ENCODE peak calls at places on chromosomes 13 and 19, in seven cellular contexts. One of them, this sample, is unnamed. For H3K4me1, the result is how much of the 10 kb centered on the place peaks cover.

GRCh38 chr13:107459430-107459829 is 755.9 kb downstream of the LIG4 start:
- DNase-seq in fibroblast of lung: peak
- DNase-seq in PC-3: no peak
- DNase-seq in MM.1S: no peak
- DNase-seq in IMR-90: peak
- DNase-seq in astrocyte: peak
- DNase-seq in K562: no peak
- DNase-seq in this sample: no peak

GRCh38 chr13:51435002-51435578 is 17.7 kb downstream of the INTS6 start:
- DNase-seq in fibroblast of lung: peak
- DNase-seq in PC-3: peak
- DNase-seq in MM.1S: no peak
- DNase-seq in IMR-90: peak
- DNase-seq in astrocyte: no peak
- DNase-seq in K562: no peak
- DNase-seq in this sample: peak

GRCh38 chr19:30651066-30651465 is 278.9 kb downstream of the ZNF536 start:
- DNase-seq in fibroblast of lung: no peak
- DNase-seq in PC-3: no peak
- DNase-seq in MM.1S: no peak
- DNase-seq in IMR-90: no peak
- DNase-seq in astrocyte: no peak
- DNase-seq in K562: no peak
- DNase-seq in this sample: no peak

GRCh38 chr13:80463673-80464352 is 122.9 kb upstream of the SPRY2 start:
- DNase-seq in fibroblast of lung: peak
- DNase-seq in PC-3: peak
- DNase-seq in MM.1S: no peak
- DNase-seq in IMR-90: no peak
- DNase-seq in astrocyte: no peak
- DNase-seq in K562: no peak
- DNase-seq in this sample: no peak

GRCh38 chr19:34589730-34590129 is 87.2 kb downstream of the SCGB2B2 start:
- DNase-seq in fibroblast of lung: no peak
- DNase-seq in PC-3: no peak
- DNase-seq in MM.1S: no peak
- DNase-seq in IMR-90: no peak
- DNase-seq in astrocyte: no peak
- DNase-seq in K562: no peak
- DNase-seq in this sample: no peak

GRCh38 chr13:92989301-92989700 is 237.3 kb upstream of the GPC6 start:
- DNase-seq in fibroblast of lung: no peak
- DNase-seq in PC-3: no peak
- DNase-seq in MM.1S: no peak
- DNase-seq in IMR-90: no peak
- DNase-seq in astrocyte: peak
- DNase-seq in K562: no peak
- DNase-seq in this sample: no peak

GRCh38 chr13:30978981-30979956 is 46.8 kb downstream of the TEX26 start:
- DNase-seq in fibroblast of lung: no peak
- DNase-seq in PC-3: peak
- DNase-seq in MM.1S: no peak
- DNase-seq in IMR-90: no peak
- DNase-seq in astrocyte: no peak
- DNase-seq in K562: peak
- DNase-seq in this sample: peak

GRCh38 chr19:13020002-13020414 is 24.7 kb downstream of the NFIX start:
- DNase-seq in fibroblast of lung: no peak
- DNase-seq in PC-3: peak
- DNase-seq in MM.1S: no peak
- DNase-seq in IMR-90: peak
- DNase-seq in astrocyte: peak
- DNase-seq in K562: no peak
- DNase-seq in this sample: no peak

GRCh38 chr19:6278740-6279619 is 795 bp downstream of the MLLT1 start:
- DNase-seq in fibroblast of lung: no peak
- DNase-seq in PC-3: no peak
- DNase-seq in MM.1S: peak
- DNase-seq in IMR-90: no peak
- DNase-seq in astrocyte: no peak
- DNase-seq in K562: peak
- DNase-seq in this sample: peak

GRCh38 chr19:16522559-16523377 is 19.5 kb downstream of the CHERP start:
- DNase-seq in fibroblast of lung: no peak
- DNase-seq in PC-3: no peak
- DNase-seq in MM.1S: no peak
- DNase-seq in IMR-90: no peak
- DNase-seq in astrocyte: no peak
- DNase-seq in K562: no peak
- DNase-seq in this sample: no peak

GRCh38 chr13:48449656-48450055 is 36.7 kb upstream of the LPAR6 start:
- DNase-seq in fibroblast of lung: peak
- DNase-seq in PC-3: peak
- DNase-seq in MM.1S: no peak
- DNase-seq in IMR-90: peak
- DNase-seq in astrocyte: no peak
- DNase-seq in K562: no peak
- DNase-seq in this sample: no peak

GRCh38 chr19:45154064-45154827 is 6.5 kb downstream of the NKPD1 start:
- DNase-seq in fibroblast of lung: peak
- DNase-seq in PC-3: peak
- DNase-seq in MM.1S: no peak
- DNase-seq in IMR-90: peak
- DNase-seq in astrocyte: peak
- DNase-seq in K562: peak
- DNase-seq in this sample: no peak

GRCh38 chr13:64639206-64639605 is 2590.9 kb downstream of the PCDH9 start:
- DNase-seq in fibroblast of lung: no peak
- DNase-seq in PC-3: peak
- DNase-seq in MM.1S: no peak
- DNase-seq in IMR-90: no peak
- DNase-seq in astrocyte: no peak
- DNase-seq in K562: no peak
- DNase-seq in this sample: no peak

GRCh38 chr13:101757446-101758039 is 305.1 kb downstream of the ITGBL1 start:
- DNase-seq in fibroblast of lung: peak
- DNase-seq in PC-3: peak
- DNase-seq in MM.1S: peak
- DNase-seq in IMR-90: peak
- DNase-seq in astrocyte: peak
- DNase-seq in K562: no peak
- DNase-seq in this sample: peak

GRCh38 chr13:50826035-50826434 is 17.5 kb downstream of the DLEU7 start:
- DNase-seq in fibroblast of lung: no peak
- DNase-seq in PC-3: no peak
- DNase-seq in MM.1S: no peak
- DNase-seq in IMR-90: no peak
- DNase-seq in astrocyte: no peak
- DNase-seq in K562: no peak
- DNase-seq in this sample: no peak

GRCh38 chr19:10544242-10544752 is 593 bp downstream of the ATG4D start:
- DNase-seq in fibroblast of lung: no peak
- DNase-seq in PC-3: no peak
- DNase-seq in MM.1S: peak
- DNase-seq in IMR-90: no peak
- DNase-seq in astrocyte: no peak
- DNase-seq in K562: peak
- DNase-seq in this sample: peak

GRCh38 chr19:10751109-10751972 is 33.5 kb downstream of the DNM2 start:
- DNase-seq in fibroblast of lung: no peak
- DNase-seq in PC-3: no peak
- DNase-seq in MM.1S: no peak
- DNase-seq in IMR-90: no peak
- DNase-seq in astrocyte: no peak
- DNase-seq in K562: no peak
- DNase-seq in this sample: no peak

GRCh38 chr19:56838930-56839664 is 1.4 kb downstream of the PEG3 start:
- DNase-seq in fibroblast of lung: peak
- DNase-seq in PC-3: peak
- DNase-seq in MM.1S: no peak
- DNase-seq in IMR-90: no peak
- DNase-seq in astrocyte: peak
- DNase-seq in K562: no peak
- DNase-seq in this sample: no peak

GRCh38 chr13:106471957-106472543 is 63.4 kb downstream of the EFNB2 start:
- DNase-seq in fibroblast of lung: peak
- DNase-seq in PC-3: peak
- DNase-seq in MM.1S: no peak
- DNase-seq in IMR-90: peak
- DNase-seq in astrocyte: peak
- DNase-seq in K562: peak
- DNase-seq in this sample: no peak

GRCh38 chr19:15456871-15457700 is 7.3 kb downstream of the RASAL3 start:
- DNase-seq in fibroblast of lung: no peak
- DNase-seq in PC-3: peak
- DNase-seq in MM.1S: no peak
- DNase-seq in IMR-90: no peak
- DNase-seq in astrocyte: no peak
- DNase-seq in K562: no peak
- DNase-seq in this sample: peak

GRCh38 chr19:3547301-3547731 is 8.3 kb downstream of the TEKTIP1 start:
- DNase-seq in fibroblast of lung: no peak
- DNase-seq in PC-3: peak
- DNase-seq in MM.1S: no peak
- DNase-seq in IMR-90: no peak
- DNase-seq in astrocyte: no peak
- DNase-seq in K562: no peak
- DNase-seq in this sample: peak

GRCh38 chr19:18478545-18479311 is 40.8 kb upstream of the ISYNA1 start:
- DNase-seq in fibroblast of lung: peak
- DNase-seq in PC-3: peak
- DNase-seq in MM.1S: no peak
- DNase-seq in IMR-90: peak
- DNase-seq in astrocyte: peak
- DNase-seq in K562: peak
- DNase-seq in this sample: peak

GRCh38 chr13:99693812-99694211 is 192.5 kb downstream of the TM9SF2 start:
- DNase-seq in fibroblast of lung: no peak
- DNase-seq in PC-3: no peak
- DNase-seq in MM.1S: no peak
- DNase-seq in IMR-90: no peak
- DNase-seq in astrocyte: no peak
- DNase-seq in K562: no peak
- DNase-seq in this sample: no peak

GRCh38 chr19:17125728-17126677 is 50.4 kb downstream of the MYO9B start:
- DNase-seq in fibroblast of lung: peak
- DNase-seq in PC-3: no peak
- DNase-seq in MM.1S: no peak
- DNase-seq in IMR-90: peak
- DNase-seq in astrocyte: no peak
- DNase-seq in K562: no peak
- DNase-seq in this sample: peak

GRCh38 chr13:48112896-48113525 is 18.1 kb upstream of the MED4 start:
- DNase-seq in fibroblast of lung: no peak
- DNase-seq in PC-3: no peak
- DNase-seq in MM.1S: no peak
- DNase-seq in IMR-90: peak
- DNase-seq in astrocyte: no peak
- DNase-seq in K562: no peak
- DNase-seq in this sample: no peak

GRCh38 chr19:1400281-1401137 is 833 bp downstream of the GAMT start:
- DNase-seq in fibroblast of lung: no peak
- DNase-seq in PC-3: no peak
- DNase-seq in MM.1S: peak
- DNase-seq in IMR-90: no peak
- DNase-seq in astrocyte: no peak
- DNase-seq in K562: peak
- DNase-seq in this sample: no peak
- H3K4me1 ChIP-seq in fibroblast of lung: under half
- H3K4me1 ChIP-seq in PC-3: under half
- H3K4me1 ChIP-seq in MM.1S: under half
- H3K4me1 ChIP-seq in IMR-90: under half
- H3K4me1 ChIP-seq in astrocyte: under half
- H3K4me1 ChIP-seq in K562: half or more
- H3K4me1 ChIP-seq in this sample: under half

DNA sequence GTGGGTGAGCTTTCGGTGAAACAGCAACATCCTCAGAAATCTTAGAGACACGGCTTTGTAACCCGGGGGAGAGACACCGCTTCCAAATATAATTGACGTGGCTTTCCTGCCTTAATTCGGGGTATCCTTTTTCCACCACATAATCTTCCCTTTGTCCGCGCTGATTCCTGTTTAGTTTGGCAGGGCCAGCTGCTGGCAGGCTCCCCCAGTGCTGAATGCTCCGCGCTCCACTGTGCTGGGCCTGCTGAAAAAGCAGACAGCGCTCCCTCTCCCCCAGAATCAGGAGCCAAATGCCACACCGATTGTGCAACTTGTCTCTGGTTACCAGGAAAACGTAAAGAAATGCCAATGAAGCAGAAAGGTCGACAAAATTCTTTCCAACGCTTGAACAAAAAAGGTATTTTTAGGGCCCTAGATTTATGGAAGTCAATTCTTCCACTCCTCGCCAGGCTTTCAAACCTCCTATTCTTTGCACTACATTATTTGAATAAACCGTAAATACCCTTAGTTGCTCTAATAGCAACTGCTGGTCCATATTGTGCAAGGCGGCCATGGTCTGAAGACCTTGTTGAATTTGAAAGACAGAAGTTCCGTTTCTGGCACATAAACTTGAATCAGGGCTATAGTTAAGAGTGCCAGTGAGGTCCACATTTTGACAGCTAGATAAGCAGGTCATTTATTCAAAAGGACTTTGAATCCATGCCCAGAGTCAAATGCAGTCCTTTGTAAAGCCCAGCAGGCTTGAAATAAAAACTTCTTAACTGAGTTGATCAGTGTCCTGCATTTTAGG is 206.7 kb upstream of the RFC3 start:
- DNase-seq in fibroblast of lung: peak
- DNase-seq in PC-3: no peak
- DNase-seq in MM.1S: no peak
- DNase-seq in IMR-90: peak
- DNase-seq in astrocyte: peak
- DNase-seq in K562: no peak
- DNase-seq in this sample: no peak
- H3K27ac ChIP-seq in fibroblast of lung: no peak
- H3K27ac ChIP-seq in PC-3: no peak
- H3K27ac ChIP-seq in MM.1S: no peak
- H3K27ac ChIP-seq in IMR-90: peak
- H3K27ac ChIP-seq in astrocyte: peak
- H3K27ac ChIP-seq in K562: no peak
- H3K27ac ChIP-seq in this sample: no peak

DNA sequence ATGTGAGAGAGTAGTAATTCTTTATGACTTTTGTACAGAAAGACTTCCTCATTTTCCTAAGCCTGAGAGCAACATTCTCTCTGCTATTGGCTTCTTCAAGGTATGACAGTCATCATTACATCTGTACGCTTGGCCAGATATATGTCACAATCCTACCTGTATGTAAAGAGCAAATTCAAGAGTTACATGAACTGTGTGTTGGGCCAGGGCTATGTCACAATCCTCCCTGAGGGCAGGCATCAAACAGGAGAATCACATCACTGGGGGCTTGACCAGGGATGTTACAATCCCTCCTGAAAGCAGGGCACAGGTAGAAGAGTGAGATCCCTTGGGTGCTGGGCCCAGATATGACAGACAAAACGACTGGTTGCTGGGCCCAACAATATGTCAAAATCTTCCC is 9.8 kb upstream of the ZNF724 start:
- DNase-seq in fibroblast of lung: no peak
- DNase-seq in PC-3: no peak
- DNase-seq in MM.1S: no peak
- DNase-seq in IMR-90: no peak
- DNase-seq in astrocyte: no peak
- DNase-seq in K562: no peak
- DNase-seq in this sample: no peak
- H2AFZ ChIP-seq in fibroblast of lung: no peak
- H2AFZ ChIP-seq in PC-3: no peak
- H2AFZ ChIP-seq in MM.1S: no peak
- H2AFZ ChIP-seq in IMR-90: no peak
- H2AFZ ChIP-seq in astrocyte: no peak
- H2AFZ ChIP-seq in K562: no peak
- H2AFZ ChIP-seq in this sample: no peak

GRCh38 chr13:40960721-40961120 is 58.4 kb downstream of the ELF1 start:
- DNase-seq in fibroblast of lung: no peak
- DNase-seq in PC-3: no peak
- DNase-seq in MM.1S: no peak
- DNase-seq in IMR-90: no peak
- DNase-seq in astrocyte: no peak
- DNase-seq in K562: no peak
- DNase-seq in this sample: no peak
- H3K4me1 ChIP-seq in fibroblast of lung: under half
- H3K4me1 ChIP-seq in PC-3: under half
- H3K4me1 ChIP-seq in MM.1S: under half
- H3K4me1 ChIP-seq in IMR-90: under half
- H3K4me1 ChIP-seq in astrocyte: under half
- H3K4me1 ChIP-seq in K562: under half
- H3K4me1 ChIP-seq in this sample: half or more